ENCODE peak calls at places on chromosomes 5 and 9, in six cellular contexts. Q, F, N, Y, O and D are unnamed samples.

GRCh38 chr9:128081052-128081451 is 13.0 kb downstream of the SLC25A25 start:
- DNase-seq in Q (no peak), N (no peak), O (no peak), F (peak; percentile 92), Y (no peak), D (no peak)

GRCh38 chr9:4934976-4935672 is 49.9 kb upstream of the JAK2 start:
- DNase-seq in O (no peak), Y (no peak), F (no peak), Q (no peak), N (no peak), D (no peak)

GRCh38 chr5:59874675-59875074 is 18.9 kb downstream of the PDE4D start:
- DNase-seq in O (no peak), N (no peak), Y (no peak), F (no peak), Q (no peak), D (no peak)

GRCh38 chr9:136759436-136760325 is 1.6 kb upstream of the LCN8 start:
- DNase-seq in F (no peak), N (no peak), Y (peak; percentile 40), O (no peak), Q (peak; percentile 58), D (no peak)

GRCh38 chr5:159017787-159018186 is 81.9 kb downstream of the EBF1 start:
- DNase-seq in Q (peak; percentile 72), Y (peak; percentile 81), O (no peak), N (no peak), F (peak; percentile 64), D (no peak)

GRCh38 chr5:155735388-155735787 is 591.6 kb upstream of the SGCD start:
- DNase-seq in N (no peak), F (no peak), Q (no peak), Y (peak; percentile 80), O (no peak), D (no peak)

GRCh38 chr5:144504929-144505578 is 334.4 kb downstream of the KCTD16 start:
- DNase-seq in N (no peak), F (no peak), O (no peak), Q (no peak), Y (no peak), D (no peak)

GRCh38 chr5:115543931-115544370 is 624 bp downstream of the FEM1C start:
- DNase-seq in F (peak; percentile 39), Q (peak; percentile 81), N (peak; percentile 65), Y (peak; percentile 63), O (peak; percentile 8), D (peak; percentile 64)

GRCh38 chr5:58703925-58704324 is 121.0 kb downstream of the RAB3C start:
- DNase-seq in F (no peak), N (no peak), Y (no peak), O (no peak), Q (no peak), D (no peak)

GRCh38 chr5:88226881-88227450 is 41.7 kb downstream of the TMEM161B start:
- DNase-seq in N (no peak), Q (no peak), O (no peak), Y (no peak), F (no peak), D (no peak)

GRCh38 chr5:97550164-97550563 is 367.1 kb upstream of the RIOK2 start:
- DNase-seq in Q (no peak), F (no peak), Y (no peak), N (no peak), O (no peak), D (no peak)

GRCh38 chr5:133902521-133903118 is 65.8 kb downstream of the C5orf15 start:
- DNase-seq in N (no peak), F (no peak), O (no peak), Y (no peak), Q (no peak), D (no peak)

GRCh38 chr9:23596913-23597634 is 229.0 kb downstream of the ELAVL2 start:
- DNase-seq in Y (no peak), F (no peak), O (no peak), N (no peak), Q (no peak), D (no peak)

GRCh38 chr9:111037744-111038335 is 430 bp downstream of the LPAR1 start:
- DNase-seq in Y (peak; percentile 59), O (no peak), Q (peak; percentile 92), F (peak; percentile 39), N (no peak), D (no peak)

GRCh38 chr5:137365126-137365865 is 133.8 kb downstream of the SPOCK1 start:
- DNase-seq in Q (no peak), O (no peak), N (no peak), F (no peak), Y (no peak), D (no peak)

GRCh38 chr5:93017854-93018253 is 563.2 kb downstream of the NR2F1-AS1 start:
- DNase-seq in F (no peak), N (no peak), Y (no peak), Q (no peak), O (no peak), D (no peak)

GRCh38 chr9:3746296-3747275 is 220.8 kb upstream of the RFX3 start:
- DNase-seq in F (no peak), N (no peak), Q (no peak), O (no peak), Y (no peak), D (no peak)

GRCh38 chr5:14545308-14545707 is 36.3 kb upstream of the OTULINL start:
- DNase-seq in F (no peak), Y (no peak), O (no peak), N (no peak), Q (no peak), D (no peak)

GRCh38 chr5:158234323-158235158 is 375.6 kb upstream of the CLINT1 start:
- DNase-seq in F (no peak), Y (no peak), N (no peak), Q (no peak), O (no peak), D (peak; percentile 1)

GRCh38 chr5:16179511-16179935 is at the start of gene MARCHF11:
- DNase-seq in F (no peak), N (no peak), Q (no peak), O (no peak), Y (no peak), D (no peak)
- H3K27me3 ChIP-seq in F (no peaks in the 10 kb centered on the region), N (no peaks in the 10 kb centered on the region), Q (peaks cover 28% of the 10 kb centered on the region), O (no peaks in the 10 kb centered on the region), Y (peaks cover 51% of the 10 kb centered on the region), D (no peaks in the 10 kb centered on the region)

GRCh38 chr9:91818647-91819403 is 131.2 kb downstream of the ROR2 start:
- DNase-seq in F (no peak), O (no peak), Y (peak; percentile 35), Q (no peak), N (no peak), D (no peak)

GRCh38 chr9:91820949-91821880 is 128.8 kb downstream of the ROR2 start:
- DNase-seq in N (no peak), F (no peak), Y (no peak), O (no peak), Q (no peak), D (no peak)

GRCh38 chr9:91817493-91818225 is 132.4 kb downstream of the ROR2 start:
- DNase-seq in Q (no peak), N (no peak), F (peak; percentile 52), O (no peak), Y (peak; percentile 34), D (no peak)

GRCh38 chr9:91818226-91818587 is 131.8 kb downstream of the ROR2 start:
- DNase-seq in F (no peak), Y (peak; percentile 33), N (no peak), O (no peak), Q (no peak), D (no peak)

DNA sequence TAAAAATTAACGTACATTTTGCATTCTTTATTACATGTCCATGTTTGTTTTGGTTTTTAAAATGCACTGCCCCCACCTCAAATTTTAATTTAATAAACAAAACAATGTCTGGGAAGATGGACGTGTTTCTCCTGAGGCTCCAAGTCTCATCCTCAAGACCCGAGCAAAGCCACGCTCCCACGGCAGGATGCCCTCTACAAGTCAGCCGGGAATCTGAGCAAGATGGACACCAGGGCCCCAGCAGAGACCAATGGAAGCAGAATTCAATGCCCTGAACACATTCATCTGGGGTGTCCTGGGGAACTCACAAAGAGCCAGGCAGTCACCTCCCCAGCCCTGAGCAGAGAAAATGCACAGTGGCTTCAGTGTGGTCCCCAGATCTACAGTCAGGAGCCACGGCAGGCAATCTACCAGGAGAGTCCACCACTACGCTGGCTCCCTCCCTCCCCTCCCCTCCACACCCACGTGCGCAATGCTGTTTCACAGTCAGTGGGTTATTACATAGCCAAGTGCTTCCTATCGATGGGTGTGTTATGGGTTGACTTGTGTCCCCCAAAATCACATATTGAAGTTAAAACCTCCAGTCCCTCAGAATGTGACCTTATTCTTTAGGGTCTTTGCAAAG is 129.8 kb downstream of the ROR2 start:
- DNase-seq in Q (no peak), O (no peak), Y (no peak), N (no peak), F (no peak), D (no peak)
- H3K27me3 ChIP-seq in Q (no peaks in the 10 kb centered on the region), O (no peaks in the 10 kb centered on the region), Y (peaks cover 14% of the 10 kb centered on the region), N (no peaks in the 10 kb centered on the region), F (no peaks in the 10 kb centered on the region), D (no peaks in the 10 kb centered on the region)

DNA sequence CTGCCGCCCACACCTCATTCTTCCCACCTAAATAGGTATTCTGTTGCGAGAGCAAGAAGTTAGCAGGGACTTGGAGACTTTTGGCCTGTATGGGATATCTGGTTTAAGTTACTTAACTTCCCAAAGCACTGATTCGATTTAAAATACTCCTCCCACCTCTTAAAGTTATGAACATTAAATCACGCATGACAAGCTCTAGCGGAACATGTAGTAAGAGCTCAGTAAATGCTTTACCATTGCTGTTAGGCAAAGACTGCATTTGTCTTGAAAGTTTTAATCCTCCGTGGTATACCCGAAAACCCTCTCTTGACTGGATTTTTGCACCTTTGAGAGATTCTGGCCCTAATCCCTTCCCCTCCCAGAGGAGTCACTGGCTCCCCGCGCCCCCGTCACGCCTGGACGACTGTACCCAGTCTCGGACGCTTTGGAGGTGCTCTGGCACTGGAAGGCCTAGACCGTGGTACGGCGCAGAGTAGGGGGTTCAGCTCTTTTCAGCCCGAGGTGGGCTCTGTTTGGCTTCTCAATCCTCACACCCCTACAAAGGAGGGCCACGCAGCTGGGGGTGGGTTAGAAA is 4.4 kb downstream of the GDNF start:
- DNase-seq in Q (no peak), O (no peak), Y (no peak), N (no peak), F (no peak), D (no peak)
- H3K27me3 ChIP-seq in Q (peaks cover 92% of the 10 kb centered on the region), O (peaks cover 9% of the 10 kb centered on the region), Y (peaks cover 16% of the 10 kb centered on the region), N (peaks cover 26% of the 10 kb centered on the region), F (no peaks in the 10 kb centered on the region), D (peaks cover 4% of the 10 kb centered on the region)

GRCh38 chr5:135546014-135546413 is 10.2 kb upstream of the NEUROG1 start:
- DNase-seq in F (no peak), O (no peak), Y (no peak), N (no peak), Q (no peak), D (no peak)

GRCh38 chr5:135543151-135543818 is 7.5 kb upstream of the NEUROG1 start:
- DNase-seq in Y (no peak), Q (no peak), F (no peak), O (no peak), N (no peak), D (no peak)

GRCh38 chr5:135545115-135545514 is 9.4 kb upstream of the NEUROG1 start:
- DNase-seq in N (no peak), F (no peak), Q (no peak), Y (no peak), O (no peak), D (no peak)

GRCh38 chr5:135546912-135547311 is 11.1 kb upstream of the NEUROG1 start:
- DNase-seq in N (no peak), Q (no peak), Y (no peak), O (no peak), F (no peak), D (no peak)

DNA sequence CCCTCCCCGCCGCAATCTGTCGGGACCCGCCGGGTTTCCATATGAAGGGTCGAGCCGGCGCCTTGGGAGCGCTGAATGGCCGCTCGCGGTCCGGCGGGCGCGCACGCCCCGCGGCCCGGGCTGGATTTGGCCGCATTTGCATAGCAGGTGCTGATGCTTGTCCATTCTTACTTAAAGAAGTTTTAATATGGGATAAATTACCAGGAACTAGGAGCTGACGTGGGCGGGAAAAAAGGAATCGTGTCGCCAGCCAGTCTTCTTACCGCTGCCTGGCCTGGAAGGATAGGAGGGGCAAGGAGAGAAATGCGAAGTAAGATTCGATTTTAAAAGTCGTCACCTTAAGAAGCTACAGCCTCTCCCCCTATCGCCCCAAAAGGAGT is 8.9 kb upstream of the NEUROG1 start:
- DNase-seq in Q (no peak), O (no peak), F (no peak), Y (no peak), N (no peak), D (no peak)
- H3K27me3 ChIP-seq in Q (peaks cover 57% of the 10 kb centered on the region), O (peaks cover 21% of the 10 kb centered on the region), F (no peaks in the 10 kb centered on the region), Y (peaks cover 82% of the 10 kb centered on the region), N (peaks cover 24% of the 10 kb centered on the region), D (peaks cover 5% of the 10 kb centered on the region)